ENCODE peak calls at places on chromosomes 3 and 15, in four cellular contexts. One of them, this sample, is unnamed.

GRCh38 chr15:63593705-63594671 is 3.2 kb upstream of the FBXL22 start:
- DNase-seq in H1: no peak
- DNase-seq in OCI-LY7: no peak
- DNase-seq in MM.1S: no peak
- DNase-seq in this sample: no peak

GRCh38 chr15:28989239-28989830 is 103.6 kb downstream of the APBA2 start:
- DNase-seq in OCI-LY7: peak
- DNase-seq in MM.1S: peak
- DNase-seq in H1: peak
- DNase-seq in this sample: peak

GRCh38 chr15:101307048-101307896 is 12.2 kb upstream of the SNRPA1 start:
- DNase-seq in OCI-LY7: peak
- DNase-seq in MM.1S: peak
- DNase-seq in H1: no peak
- DNase-seq in this sample: no peak

GRCh38 chr15:29048011-29048410 is 162.2 kb downstream of the APBA2 start:
- DNase-seq in H1: no peak
- DNase-seq in MM.1S: no peak
- DNase-seq in OCI-LY7: no peak
- DNase-seq in this sample: no peak

GRCh38 chr3:123818921-123819429 is 65.2 kb downstream of the MYLK start:
- DNase-seq in H1: no peak
- DNase-seq in MM.1S: no peak
- DNase-seq in OCI-LY7: no peak
- DNase-seq in this sample: peak

GRCh38 chr15:25184356-25185155 is 229.8 kb downstream of the SNRPN start:
- DNase-seq in MM.1S: no peak
- DNase-seq in OCI-LY7: no peak
- DNase-seq in H1: no peak
- DNase-seq in this sample: no peak

GRCh38 chr3:113405180-113405579 is 36.1 kb downstream of the CFAP44 start:
- DNase-seq in MM.1S: no peak
- DNase-seq in H1: no peak
- DNase-seq in OCI-LY7: no peak
- DNase-seq in this sample: peak

GRCh38 chr3:24410861-24411260 is 83.8 kb downstream of the THRB start:
- DNase-seq in H1: no peak
- DNase-seq in OCI-LY7: no peak
- DNase-seq in MM.1S: no peak
- DNase-seq in this sample: no peak

GRCh38 chr3:87855626-87856025 is 203.2 kb downstream of the CGGBP1 start:
- DNase-seq in MM.1S: no peak
- DNase-seq in H1: no peak
- DNase-seq in OCI-LY7: no peak
- DNase-seq in this sample: peak

GRCh38 chr3:52527732-52528595 is 5.7 kb downstream of the NT5DC2 start:
- DNase-seq in H1: no peak
- DNase-seq in OCI-LY7: no peak
- DNase-seq in MM.1S: no peak
- DNase-seq in this sample: no peak

DNA sequence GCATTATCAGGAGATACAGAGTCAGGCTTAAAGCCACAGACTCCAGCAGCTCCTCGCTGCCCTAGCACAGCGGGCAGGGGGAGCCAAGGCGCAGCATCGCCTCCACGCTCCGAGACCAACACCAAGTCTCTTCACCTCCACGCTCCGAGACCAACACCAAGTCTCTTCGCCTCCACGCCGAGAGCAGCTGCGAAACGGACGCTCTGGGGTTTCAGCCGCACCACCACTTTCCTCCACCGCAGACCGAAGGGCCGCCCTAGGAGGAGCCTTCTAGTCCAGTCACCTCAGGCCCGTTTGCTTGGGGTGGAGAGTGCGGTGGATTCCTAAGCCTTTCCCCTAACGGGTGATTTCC is 678 bp downstream of the DMXL2 start:
- DNase-seq in MM.1S: peak
- DNase-seq in OCI-LY7: peak
- DNase-seq in H1: no peak
- DNase-seq in this sample: peak
- TF ChIP-seq CTCF in MM.1S: no peak
- TF ChIP-seq CTCF in OCI-LY7: no peak
- TF ChIP-seq CTCF in H1: no peak
- TF ChIP-seq CTCF in this sample: no peak

GRCh38 chr15:84143753-84144314 is 91.7 kb upstream of the GOLGA6L4 start:
- DNase-seq in MM.1S: no peak
- DNase-seq in OCI-LY7: no peak
- DNase-seq in H1: no peak
- DNase-seq in this sample: no peak
- H2AFZ ChIP-seq in MM.1S: no peak
- H2AFZ ChIP-seq in OCI-LY7: no peak
- H2AFZ ChIP-seq in H1: no peak
- H2AFZ ChIP-seq in this sample: no peak

DNA sequence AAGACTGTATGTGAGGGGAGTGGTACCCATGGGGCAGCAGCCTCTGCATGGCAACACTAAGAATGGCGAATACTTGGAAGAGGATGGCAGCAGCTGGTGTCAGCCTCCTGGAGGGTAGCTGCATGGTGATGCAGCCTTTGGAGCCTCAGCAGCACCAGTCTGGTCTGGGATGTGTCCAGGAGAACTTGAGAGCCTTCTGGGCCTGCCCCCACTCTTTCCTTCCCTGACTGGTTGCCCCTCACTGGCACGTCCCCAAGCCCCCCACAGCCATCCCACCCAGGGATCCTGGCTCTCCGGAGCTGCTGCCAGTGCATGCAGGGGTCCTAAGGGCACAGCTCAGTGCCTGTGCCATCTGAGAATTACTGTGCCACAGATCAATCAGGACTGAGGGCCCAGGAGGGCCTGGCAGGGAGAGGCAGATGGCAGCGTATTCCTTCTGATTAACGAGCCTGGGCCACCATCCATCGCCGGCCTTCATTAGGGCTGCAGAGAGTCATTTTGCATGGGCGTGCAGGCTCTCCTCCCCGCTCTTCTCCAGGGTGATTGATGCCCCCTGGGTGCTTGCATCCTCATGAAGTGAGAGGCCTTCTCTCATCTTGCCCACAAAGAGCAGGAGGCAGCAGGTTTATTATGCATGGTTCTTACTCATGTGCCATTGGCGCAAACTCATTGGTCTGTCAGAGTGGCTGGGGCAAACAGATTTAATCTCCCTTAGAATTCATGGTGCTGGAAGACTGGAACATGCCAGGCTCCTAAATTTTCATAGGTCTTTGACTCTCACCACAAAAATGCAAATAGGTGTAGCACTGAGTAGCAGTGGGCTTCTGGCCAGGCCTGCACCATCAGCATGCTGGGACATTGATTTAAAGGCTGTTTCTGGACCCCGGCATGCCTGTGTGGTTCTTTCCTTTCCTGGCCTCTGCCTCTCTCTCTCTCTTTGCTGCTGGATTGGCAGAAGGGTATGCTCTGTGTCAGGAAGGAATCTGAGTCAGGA is 116.8 kb downstream of the EPHB1 start:
- DNase-seq in H1: no peak
- DNase-seq in OCI-LY7: no peak
- DNase-seq in MM.1S: no peak
- DNase-seq in this sample: peak
- TF ChIP-seq CTCF in H1: no peak
- TF ChIP-seq CTCF in OCI-LY7: no peak
- TF ChIP-seq CTCF in MM.1S: no peak
- TF ChIP-seq CTCF in this sample: no peak

GRCh38 chr3:141660598-141660947 is 77.5 kb upstream of the RNF7 start:
- DNase-seq in H1: no peak
- DNase-seq in OCI-LY7: no peak
- DNase-seq in MM.1S: no peak
- DNase-seq in this sample: no peak
- H2AFZ ChIP-seq in H1: no peak
- H2AFZ ChIP-seq in OCI-LY7: no peak
- H2AFZ ChIP-seq in MM.1S: no peak
- H2AFZ ChIP-seq in this sample: peak

DNA sequence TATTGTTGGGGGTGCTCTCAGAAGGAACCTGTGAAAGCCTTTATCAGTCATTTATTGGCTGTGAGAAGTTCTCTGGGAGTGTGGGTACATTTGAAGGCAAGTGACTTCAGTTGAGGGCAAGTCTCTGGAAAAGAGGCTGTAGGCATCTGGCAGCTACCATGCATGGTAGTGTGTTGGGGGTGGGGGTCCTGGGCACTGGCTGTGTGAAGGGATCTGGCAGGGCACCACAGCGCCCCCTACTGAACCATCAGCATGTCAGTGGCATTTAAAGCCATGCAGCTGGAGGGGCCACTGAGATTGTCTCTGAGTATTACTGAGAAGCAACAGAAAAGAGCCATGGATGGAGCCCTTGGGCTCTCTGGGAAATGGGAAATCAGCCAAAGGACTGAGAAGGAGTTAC is 30.6 kb downstream of the CRTAP start:
- DNase-seq in MM.1S: no peak
- DNase-seq in OCI-LY7: peak
- DNase-seq in H1: peak
- DNase-seq in this sample: peak
- TF ChIP-seq CTCF in MM.1S: peak
- TF ChIP-seq CTCF in OCI-LY7: peak
- TF ChIP-seq CTCF in H1: peak
- TF ChIP-seq CTCF in this sample: peak

This sample was measured in PC-3.